ENCODE peak calls at places on chromosomes 11 and 22, in eight cellular contexts. H, Z, X, D, R, N, E and V are unnamed samples.
A peak's percentile ranks its signal among the peaks of the same experiment; 100 is the strongest.

GRCh38 chr22:46119729-46120419 is 30.5 kb upstream of the PPARA start:
- DNase-seq in R (no peak), Z (peak; percentile 81), X (peak; percentile 75), D (no peak), H (no peak), N (no peak), E (no peak), V (peak; percentile 91)

GRCh38 chr11:113242767-113243397 is 71.5 kb upstream of the TTC12 start:
- DNase-seq in E (peak; percentile 31), D (peak; percentile 48), R (no peak), H (no peak), Z (peak; percentile 33), X (peak; percentile 43), N (no peak), V (peak; percentile 88)

GRCh38 chr11:111765320-111765983 is 737 bp downstream of the PPP2R1B start:
- DNase-seq in H (peak; percentile 31), X (no peak), E (no peak), R (no peak), Z (no peak), D (peak; percentile 36), N (no peak), V (peak; percentile 25)

GRCh38 chr22:24514241-24515024 is 19.3 kb downstream of the UPB1 start:
- DNase-seq in D (no peak), Z (no peak), X (no peak), N (no peak), R (no peak), H (peak; percentile 53), E (no peak), V (no peak)

GRCh38 chr11:3126207-3126865 is 38.8 kb downstream of the OSBPL5 start:
- DNase-seq in R (no peak), Z (peak; percentile 33), N (no peak), X (no peak), E (no peak), H (no peak), D (no peak), V (no peak)

GRCh38 chr11:130766650-130767297 is 149.5 kb downstream of the SNX19 start:
- DNase-seq in D (no peak), E (no peak), Z (no peak), X (no peak), N (no peak), H (no peak), R (no peak), V (no peak)

GRCh38 chr11:45298718-45299117 is 12.6 kb upstream of the SYT13 start:
- DNase-seq in H (no peak), D (no peak), E (no peak), R (no peak), X (no peak), N (no peak), Z (no peak), V (no peak)

GRCh38 chr11:531826-532511 is 3.4 kb downstream of the HRAS start:
- DNase-seq in H (no peak), E (no peak), Z (no peak), D (no peak), X (no peak), N (no peak), R (no peak), V (no peak)

GRCh38 chr11:99973993-99974392 is 713.1 kb upstream of the ARHGAP42 start:
- DNase-seq in D (no peak), N (no peak), E (no peak), H (no peak), X (no peak), R (no peak), Z (no peak), V (no peak)

GRCh38 chr11:69941546-69942332 is 122.5 kb upstream of the FGF3 start:
- DNase-seq in E (no peak), H (no peak), X (no peak), D (no peak), N (no peak), Z (no peak), R (no peak), V (no peak)

GRCh38 chr11:2027710-2028109 is 30.1 kb upstream of the H19 start:
- DNase-seq in N (no peak), R (no peak), D (no peak), H (no peak), Z (no peak), X (no peak), E (no peak), V (no peak)

GRCh38 chr11:84106560-84106959 is 820.4 kb upstream of the CCDC90B start:
- DNase-seq in Z (no peak), X (no peak), D (no peak), H (no peak), N (no peak), E (no peak), R (peak; percentile 20), V (no peak)

GRCh38 chr11:74466916-74467885 is at the start of gene KCNE3:
- DNase-seq in N (no peak), R (no peak), H (no peak), Z (peak; percentile 68), D (peak; percentile 21), E (no peak), X (no peak), V (peak; percentile 56)

GRCh38 chr11:79090191-79090590 is 350.6 kb downstream of the TENM4 start:
- DNase-seq in R (peak; percentile 47), Z (no peak), E (no peak), D (no peak), N (no peak), X (no peak), H (no peak), V (no peak)

GRCh38 chr22:45994516-45995404 is 17.8 kb upstream of the WNT7B start:
- DNase-seq in D (peak; percentile 77), H (peak; percentile 82), E (no peak), X (no peak), N (peak; percentile 47), R (no peak), Z (peak; percentile 86), V (peak; percentile 83)

GRCh38 chr11:2166091-2166851 is 5.3 kb upstream of the INS start:
- DNase-seq in N (no peak), D (peak; percentile 50), H (peak; percentile 79), Z (no peak), R (peak; percentile 64), X (no peak), E (no peak), V (no peak)

GRCh38 chr11:10906521-10906920 is 48.7 kb upstream of the ZBED5 start:
- DNase-seq in D (no peak), X (no peak), H (no peak), E (peak; percentile 67), N (no peak), R (no peak), Z (no peak), V (peak; percentile 7)

GRCh38 chr22:46593211-46593676 is 26.9 kb upstream of the GRAMD4 start:
- DNase-seq in D (no peak), H (peak; percentile 73), N (no peak), E (no peak), Z (no peak), X (no peak), R (no peak), V (peak; percentile 28)

GRCh38 chr11:105045897-105046296 is 762 bp upstream of the CARD16 start:
- DNase-seq in Z (no peak), E (peak; percentile 13), R (no peak), H (no peak), X (no peak), D (no peak), N (no peak), V (no peak)

GRCh38 chr11:44793350-44794090 is 66.8 kb downstream of the TSPAN18 start:
- DNase-seq in H (no peak), D (no peak), X (no peak), N (no peak), R (no peak), E (no peak), Z (no peak), V (peak; percentile 83)

GRCh38 chr22:27115816-27116256 is 458.4 kb downstream of the MIAT start:
- DNase-seq in Z (no peak), X (no peak), H (no peak), E (peak; percentile 64), D (peak; percentile 95), R (no peak), N (no peak), V (peak; percentile 88)

GRCh38 chr11:1778141-1778911 is 14.6 kb upstream of the CTSD start:
- DNase-seq in N (no peak), X (no peak), E (no peak), H (no peak), Z (no peak), D (no peak), R (no peak), V (no peak)

GRCh38 chr22:35467788-35468187 is 67.8 kb downstream of the MCM5 start:
- DNase-seq in E (no peak), X (no peak), H (no peak), Z (peak; percentile 77), R (no peak), N (no peak), D (no peak), V (peak; percentile 42)

GRCh38 chr11:118522571-118523072 is 4.7 kb upstream of the TTC36 start:
- DNase-seq in E (no peak), D (peak; percentile 23), Z (no peak), N (no peak), R (peak; percentile 8), X (no peak), H (no peak), V (peak; percentile 50)

GRCh38 chr11:70569173-70569890 is 171.0 kb downstream of the CTTN start:
- DNase-seq in X (no peak), R (no peak), E (no peak), Z (no peak), H (no peak), D (no peak), N (no peak), V (no peak)